ENCODE peak calls at places on chromosome 5, in eight cellular contexts. R is WERI-Rb-1; Q is fibroblast of mammary gland; J is AG04450; M is A549; D is lower leg skin; H is cardiac muscle cell; I is effector memory CD4-positive, alpha-beta T cell. A is an unnamed sample.

GRCh38 chr5:141560725-141561483 is 57.9 kb downstream of the DIAPH1 start:
- DNase-seq in M (no peak), Q (peak), R (peak), D (peak), H (peak), I (no peak), J (peak), A (peak)

GRCh38 chr5:167294861-167295685 is 996.4 kb upstream of the WWC1 start:
- DNase-seq in Q (peak), I (no peak), D (no peak), H (peak), J (peak), M (peak), R (no peak), A (no peak)

GRCh38 chr5:56625577-56625976 is 189.8 kb upstream of the MAP3K1 start:
- DNase-seq in R (no peak), H (peak), D (no peak), J (peak), Q (peak), I (no peak), M (no peak), A (no peak)

GRCh38 chr5:56951131-56951945 is 585 bp downstream of the MIER3 start:
- DNase-seq in I (no peak), R (peak), Q (no peak), J (no peak), H (peak), M (peak), D (no peak), A (peak)

GRCh38 chr5:126754609-126755008 is 22.3 kb upstream of the LMNB1 start:
- DNase-seq in I (no peak), H (no peak), R (no peak), D (no peak), Q (no peak), M (no peak), J (no peak), A (no peak)

GRCh38 chr5:54088081-54088480 is 222.3 kb downstream of the ARL15 start:
- DNase-seq in Q (no peak), I (no peak), R (no peak), D (no peak), M (no peak), H (peak), J (no peak), A (no peak)

GRCh38 chr5:151384106-151384505 is 36.7 kb upstream of the SLC36A2 start:
- DNase-seq in Q (peak), R (no peak), H (peak), I (no peak), M (no peak), J (no peak), D (no peak), A (no peak)

GRCh38 chr5:154900071-154900470 is 37.9 kb downstream of the GEMIN5 start:
- DNase-seq in H (no peak), I (no peak), Q (no peak), D (no peak), J (no peak), R (no peak), M (no peak), A (no peak)

GRCh38 chr5:40988761-40989510 is 79.6 kb downstream of the C7 start:
- DNase-seq in M (no peak), Q (no peak), H (no peak), J (no peak), I (no peak), R (no peak), D (no peak), A (no peak)

GRCh38 chr5:161263186-161263585 is 283.3 kb downstream of the GABRB2 start:
- DNase-seq in J (no peak), D (no peak), Q (no peak), M (no peak), R (no peak), I (no peak), H (no peak), A (no peak)

GRCh38 chr5:158684469-158684868 is 415.2 kb downstream of the EBF1 start:
- DNase-seq in Q (no peak), I (no peak), H (no peak), M (no peak), D (no peak), R (no peak), J (no peak), A (no peak)

GRCh38 chr5:96431376-96432244 is 1.4 kb downstream of the PCSK1 start:
- DNase-seq in Q (peak), R (no peak), H (peak), I (no peak), D (no peak), M (no peak), J (no peak), A (no peak)

GRCh38 chr5:15350614-15351013 is 149.4 kb upstream of the FBXL7 start:
- DNase-seq in Q (no peak), D (no peak), I (no peak), R (no peak), J (no peak), M (no peak), H (no peak), A (no peak)

GRCh38 chr5:176737001-176737745 is 73.2 kb upstream of the UNC5A start:
- DNase-seq in I (no peak), Q (no peak), J (no peak), D (no peak), M (no peak), H (no peak), R (no peak), A (no peak)

GRCh38 chr5:62059960-62060359 is 246.0 kb upstream of the KIF2A start:
- DNase-seq in I (no peak), M (no peak), R (no peak), D (no peak), H (no peak), Q (no peak), J (no peak), A (no peak)

GRCh38 chr5:35890021-35890740 is 33.5 kb downstream of the IL7R start:
- DNase-seq in R (no peak), Q (no peak), I (no peak), D (no peak), H (no peak), M (no peak), J (peak), A (no peak)

GRCh38 chr5:96220610-96221390 is 212.2 kb downstream of the PCSK1 start:
- DNase-seq in R (no peak), D (no peak), M (no peak), H (peak), I (no peak), J (no peak), Q (peak), A (no peak)

GRCh38 chr5:43039468-43040286 is 442 bp downstream of the ANXA2R start:
- DNase-seq in R (peak), J (no peak), I (peak), H (peak), M (peak), Q (peak), D (peak), A (peak)

GRCh38 chr5:36138900-36139683 is 12.6 kb downstream of the LMBRD2 start:
- DNase-seq in I (no peak), M (no peak), H (no peak), R (no peak), D (no peak), Q (no peak), J (no peak), A (peak)

GRCh38 chr5:151492729-151493128 is 45.3 kb downstream of the SLC36A1 start:
- DNase-seq in H (peak), R (no peak), Q (peak), I (no peak), D (no peak), J (peak), M (no peak), A (no peak)

GRCh38 chr5:154110054-154110453 is 71.3 kb downstream of the MFAP3 start:
- DNase-seq in R (no peak), J (no peak), H (no peak), Q (no peak), D (no peak), M (no peak), I (no peak), A (no peak)

GRCh38 chr5:170135796-170136490 is 30.2 kb downstream of the FOXI1 start:
- DNase-seq in Q (peak), I (no peak), J (no peak), D (no peak), H (peak), R (no peak), M (no peak), A (no peak)

GRCh38 chr5:179814090-179814489 is 6.6 kb upstream of the SQSTM1 start:
- DNase-seq in H (no peak), R (no peak), D (no peak), Q (no peak), J (no peak), M (no peak), I (no peak), A (no peak)

GRCh38 chr5:51414516-51414915 is 31.3 kb downstream of the ISL1 start:
- DNase-seq in H (no peak), Q (no peak), M (no peak), I (no peak), D (no peak), R (no peak), J (no peak), A (no peak)

GRCh38 chr5:84618262-84618661 is 233.6 kb upstream of the EDIL3 start:
- DNase-seq in M (no peak), H (no peak), R (no peak), D (no peak), I (no peak), J (no peak), Q (no peak), A (no peak)

GRCh38 chr5:84628918-84629317 is 244.2 kb upstream of the EDIL3 start:
- DNase-seq in M (no peak), I (no peak), J (no peak), H (no peak), Q (no peak), D (no peak), R (no peak), A (no peak)

GRCh38 chr5:84622485-84622884 is 237.8 kb upstream of the EDIL3 start:
- DNase-seq in D (no peak), M (no peak), H (no peak), J (no peak), I (no peak), R (no peak), Q (no peak), A (no peak)

GRCh38 chr5:84623034-84623433 is 238.4 kb upstream of the EDIL3 start:
- DNase-seq in J (no peak), Q (no peak), M (no peak), D (no peak), H (no peak), I (no peak), R (no peak), A (no peak)
- H3K4me3 ChIP-seq in J (no peak), Q (no peak), M (no peak), D (no peak), H (no peak), I (no peak), R (no peak), A (no peak)

GRCh38 chr5:33148076-33148501 is 292.7 kb upstream of the TARS1 start:
- DNase-seq in H (peak), M (peak), I (no peak), R (no peak), D (no peak), J (peak), Q (peak), A (no peak)
- H3K4me3 ChIP-seq in H (no peak), M (no peak), I (no peak), R (no peak), D (no peak), J (no peak), Q (no peak), A (no peak)

GRCh38 chr5:85293139-85293785 is 908.6 kb upstream of the EDIL3 start:
- DNase-seq in D (no peak), M (no peak), I (no peak), J (no peak), H (peak), Q (peak), R (no peak), A (no peak)
- H3K4me3 ChIP-seq in D (no peak), M (peak), I (no peak), J (peak), H (no peak), Q (no peak), R (no peak), A (no peak)

GRCh38 chr5:23523998-23524397 is 16.6 kb downstream of the PRDM9 start:
- DNase-seq in H (no peak), Q (no peak), R (no peak), M (no peak), D (no peak), J (no peak), I (no peak), A (no peak)
- H3K4me3 ChIP-seq in H (no peak), Q (no peak), R (no peak), M (no peak), D (no peak), J (no peak), I (no peak), A (no peak)

GRCh38 chr5:122310886-122311285 is 1.2 kb upstream of the SNCAIP start:
- DNase-seq in R (no peak), I (no peak), J (no peak), D (peak), H (peak), Q (no peak), M (no peak), A (no peak)
- H3K4me3 ChIP-seq in R (no peak), I (no peak), J (no peak), D (no peak), H (no peak), Q (no peak), M (no peak), A (no peak)

DNA sequence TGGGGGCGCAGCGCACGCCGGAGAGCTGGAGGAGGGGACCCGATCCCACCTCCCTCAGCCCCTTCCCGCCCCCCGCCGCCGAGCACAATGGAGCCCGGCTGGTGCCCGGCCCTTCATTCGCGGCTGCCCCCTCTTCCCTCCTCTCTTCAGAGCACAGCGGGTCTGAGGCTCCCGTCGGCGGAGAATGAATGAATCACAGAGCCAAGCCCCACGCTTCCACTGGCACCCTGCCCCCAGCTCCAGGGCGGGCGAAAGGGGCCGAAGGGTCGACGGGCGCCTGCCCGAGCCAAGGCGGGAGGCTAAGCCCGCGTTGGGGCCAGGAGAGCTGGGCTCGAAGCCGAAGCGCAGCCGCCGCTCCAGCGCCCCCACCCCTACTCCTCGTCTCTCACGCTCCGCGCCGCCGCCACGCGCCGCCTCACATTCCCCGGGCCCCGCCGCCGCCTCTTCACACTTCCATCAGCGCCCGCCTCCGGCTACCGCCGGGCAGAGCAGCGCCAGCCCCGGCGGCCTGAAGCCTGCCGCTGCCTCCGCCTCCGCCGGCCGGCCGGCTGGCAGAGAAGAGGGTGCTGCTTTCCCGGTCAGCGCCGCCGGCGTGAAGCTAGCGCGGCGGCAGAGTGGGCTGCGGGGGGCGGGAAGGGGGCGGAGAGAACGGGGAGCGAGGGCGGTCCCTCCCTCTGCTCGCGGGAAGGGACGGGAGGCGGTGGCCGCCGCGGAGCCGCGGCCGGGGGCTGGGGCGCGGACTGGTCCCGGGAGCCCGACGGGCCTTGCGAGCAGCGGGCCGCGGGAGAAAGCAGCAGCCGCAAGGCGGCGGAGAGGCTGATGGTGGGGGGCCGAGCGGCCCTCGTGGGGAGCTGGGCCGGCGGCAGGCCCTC is at the start of gene HOMER1:
- DNase-seq in J (peak), R (peak), Q (peak), I (peak), H (peak), M (peak), D (peak), A (peak)
- H3K4me3 ChIP-seq in J (peak), R (peak), Q (peak), I (peak), H (peak), M (peak), D (peak), A (peak)

GRCh38 chr5:128487041-128487440 is 51.0 kb downstream of the FBN2 start:
- DNase-seq in D (no peak), J (no peak), H (no peak), I (no peak), M (no peak), R (no peak), Q (peak), A (no peak)
- H3K4me3 ChIP-seq in D (no peak), J (no peak), H (no peak), I (no peak), M (no peak), R (no peak), Q (no peak), A (no peak)

DNA sequence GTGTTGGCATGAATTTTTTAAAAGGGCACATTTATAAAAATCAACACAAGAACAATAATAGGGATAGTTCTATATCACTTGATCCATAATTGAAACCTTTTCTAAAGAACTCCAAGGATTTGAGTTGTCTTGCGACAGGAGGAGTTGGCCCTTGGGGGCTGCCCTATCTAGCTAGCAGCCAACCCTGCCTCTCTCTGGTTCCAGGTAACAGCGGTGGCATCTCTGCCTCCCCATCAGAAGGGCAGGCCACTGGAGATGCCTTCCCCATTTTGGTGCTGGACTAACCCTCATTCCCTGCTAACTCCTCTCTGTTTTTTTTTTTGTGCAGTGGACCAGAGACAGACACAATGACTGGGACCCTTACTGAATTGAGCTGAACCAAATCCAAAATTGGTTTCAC is 393.0 kb downstream of the MED10 start:
- DNase-seq in I (no peak), D (no peak), J (no peak), H (no peak), R (no peak), M (no peak), Q (no peak), A (no peak)
- H3K4me3 ChIP-seq in I (no peak), D (no peak), J (no peak), H (no peak), R (no peak), M (no peak), Q (no peak), A (no peak)

GRCh38 chr5:149406203-149406978 is 27.3 kb upstream of the IL17B start:
- DNase-seq in H (peak), Q (peak), D (no peak), J (peak), M (no peak), I (no peak), R (no peak), A (peak)
- H3K4me3 ChIP-seq in H (no peak), Q (peak), D (no peak), J (peak), M (no peak), I (no peak), R (no peak), A (no peak)

A was measured in mucosa of descending colon.